ENCODE peak calls at places on chromosomes 7 and 10, in four cellular contexts. W is lower leg skin; H is IMR-90; O is activated CD4-positive, CD25-positive, alpha-beta regulatory T cell treated with anti-CD3 and anti-CD28 coated beads, Interleukin-2, amount 50 U/mL, for 16 hours. T is an unnamed sample.

GRCh38 chr7:117014673-117015133 is 61.4 kb downstream of the ST7 start:
- DNase-seq in O (no peak), W (no peak), H (peak; percentile 68), T (no peak)

GRCh38 chr7:33262476-33262875 is 133.1 kb downstream of the BBS9 start:
- DNase-seq in W (no peak), H (peak; percentile 38), O (no peak), T (no peak)

GRCh38 chr7:80883188-80884025 is 35.4 kb downstream of the SEMA3C start:
- DNase-seq in H (peak; percentile 98), O (no peak), W (no peak), T (peak; percentile 99)

GRCh38 chr7:130296221-130296951 is 3.4 kb downstream of the CPA4 start:
- DNase-seq in O (no peak), H (no peak), W (no peak), T (no peak)

GRCh38 chr7:84188811-84189405 is 5.7 kb downstream of the SEMA3A start:
- DNase-seq in O (no peak), H (peak; percentile 32), W (no peak), T (peak; percentile 49)

GRCh38 chr10:133129854-133130495 is 30.0 kb upstream of the KNDC1 start:
- DNase-seq in W (peak; percentile 76), O (no peak), H (no peak), T (no peak)

GRCh38 chr10:104989880-104990279 is 348.8 kb downstream of the SORCS3 start:
- DNase-seq in H (no peak), O (no peak), W (no peak), T (no peak)

GRCh38 chr10:32299354-32299980 is 47.5 kb downstream of the EPC1 start:
- DNase-seq in H (no peak), W (no peak), O (no peak), T (peak; percentile 27)

GRCh38 chr7:158267737-158268435 is 319.7 kb downstream of the PTPRN2 start:
- DNase-seq in W (no peak), O (no peak), H (no peak), T (no peak)

GRCh38 chr7:158030566-158030965 is 557.1 kb downstream of the PTPRN2 start:
- DNase-seq in W (peak; percentile 49), O (no peak), H (no peak), T (no peak)

GRCh38 chr10:60434418-60435046 is 44.9 kb upstream of the ANK3 start:
- DNase-seq in H (peak; percentile 74), W (no peak), O (no peak), T (peak; percentile 83)

GRCh38 chr10:73586583-73586984 is 4.6 kb downstream of the USP54 start:
- DNase-seq in O (no peak), H (peak; percentile 84), W (no peak), T (peak; percentile 83)

GRCh38 chr7:81525901-81526300 is 243.9 kb downstream of the HGF start:
- DNase-seq in O (no peak), H (no peak), W (no peak), T (no peak)

GRCh38 chr10:127913368-127913759 is 6.5 kb downstream of the PTPRE start:
- DNase-seq in O (no peak), H (no peak), W (peak; percentile 28), T (no peak)

GRCh38 chr7:44884553-44885393 is 557 bp downstream of the PURB start:
- DNase-seq in O (peak; percentile 10), W (peak; percentile 90), H (peak; percentile 67), T (peak; percentile 86)

GRCh38 chr7:117818241-117818640 is 55.0 kb downstream of the CTTNBP2 start:
- DNase-seq in O (no peak), W (no peak), H (no peak), T (no peak)